ENCODE peak calls at places on chromosomes 4 and X, in four cellular contexts. Y is hepatocyte, U is IMR-90, W is lung. Q is an unnamed sample. For H3K4me1, the result is how much of the 10 kb centered on the place peaks cover.

GRCh38 chr4:21192367-21192766 is 492.1 kb downstream of the PACRGL start:
- DNase-seq in Y (no peak), U (no peak), W (no peak), Q (no peak)

GRCh38 chr4:95898226-95898625 is 58.3 kb downstream of the PDHA2 start:
- DNase-seq in Y (no peak), U (no peak), W (no peak), Q (no peak)

GRCh38 chr4:126603851-126604250 is 1028.9 kb upstream of the INTU start:
- DNase-seq in Y (no peak), U (no peak), W (no peak), Q (no peak)

GRCh38 chr4:170014359-170015008 is 11.7 kb downstream of the MFAP3L start:
- DNase-seq in Y (no peak), U (no peak), W (no peak), Q (no peak)

GRCh38 chr4:150234246-150234645 is 156.0 kb downstream of the DCLK2 start:
- DNase-seq in Y (no peak), U (peak), W (no peak), Q (no peak)

GRCh38 chrX:21839334-21840198 is at the start of gene MBTPS2:
- DNase-seq in Y (peak), U (peak), W (peak), Q (peak)

GRCh38 chr4:168781341-168781740 is 228.7 kb downstream of the CBR4 start:
- DNase-seq in Y (no peak), U (no peak), W (no peak), Q (no peak)

GRCh38 chr4:84673475-84674230 is 90.7 kb downstream of the CDS1 start:
- DNase-seq in Y (no peak), U (peak), W (no peak), Q (no peak)

GRCh38 chr4:8467016-8467415 is 26.4 kb downstream of the TRMT44 start:
- DNase-seq in Y (no peak), U (no peak), W (no peak), Q (no peak)

GRCh38 chr4:88102029-88102428 is 56.4 kb downstream of the ABCG2 start:
- DNase-seq in Y (no peak), U (no peak), W (no peak), Q (no peak)

GRCh38 chr4:72286185-72286584 is 254.4 kb downstream of the NPFFR2 start:
- DNase-seq in Y (peak), U (peak), W (no peak), Q (no peak)

GRCh38 chr4:54852602-54853001 is 194.8 kb downstream of the KIT start:
- DNase-seq in Y (no peak), U (no peak), W (no peak), Q (no peak)

GRCh38 chr4:100146756-100147155 is 43.5 kb downstream of the DDIT4L start:
- DNase-seq in Y (no peak), U (peak), W (no peak), Q (no peak)

GRCh38 chr4:53788011-53788410 is 196.7 kb upstream of the LNX1 start:
- DNase-seq in Y (no peak), U (no peak), W (no peak), Q (no peak)

GRCh38 chrX:78092296-78092695 is 11.8 kb upstream of the PGK1 start:
- DNase-seq in Y (no peak), U (peak), W (no peak), Q (no peak)

GRCh38 chr4:148431401-148431800 is 10.8 kb downstream of the NR3C2 start:
- DNase-seq in Y (peak), U (no peak), W (no peak), Q (no peak)

GRCh38 chrX:149713279-149714050 is 1.6 kb downstream of the MAGEA11 start:
- DNase-seq in Y (no peak), U (no peak), W (no peak), Q (no peak)

GRCh38 chrX:49190783-49191032 is 4.5 kb upstream of the PRICKLE3 start:
- DNase-seq in Y (no peak), U (no peak), W (no peak), Q (no peak)

DNA sequence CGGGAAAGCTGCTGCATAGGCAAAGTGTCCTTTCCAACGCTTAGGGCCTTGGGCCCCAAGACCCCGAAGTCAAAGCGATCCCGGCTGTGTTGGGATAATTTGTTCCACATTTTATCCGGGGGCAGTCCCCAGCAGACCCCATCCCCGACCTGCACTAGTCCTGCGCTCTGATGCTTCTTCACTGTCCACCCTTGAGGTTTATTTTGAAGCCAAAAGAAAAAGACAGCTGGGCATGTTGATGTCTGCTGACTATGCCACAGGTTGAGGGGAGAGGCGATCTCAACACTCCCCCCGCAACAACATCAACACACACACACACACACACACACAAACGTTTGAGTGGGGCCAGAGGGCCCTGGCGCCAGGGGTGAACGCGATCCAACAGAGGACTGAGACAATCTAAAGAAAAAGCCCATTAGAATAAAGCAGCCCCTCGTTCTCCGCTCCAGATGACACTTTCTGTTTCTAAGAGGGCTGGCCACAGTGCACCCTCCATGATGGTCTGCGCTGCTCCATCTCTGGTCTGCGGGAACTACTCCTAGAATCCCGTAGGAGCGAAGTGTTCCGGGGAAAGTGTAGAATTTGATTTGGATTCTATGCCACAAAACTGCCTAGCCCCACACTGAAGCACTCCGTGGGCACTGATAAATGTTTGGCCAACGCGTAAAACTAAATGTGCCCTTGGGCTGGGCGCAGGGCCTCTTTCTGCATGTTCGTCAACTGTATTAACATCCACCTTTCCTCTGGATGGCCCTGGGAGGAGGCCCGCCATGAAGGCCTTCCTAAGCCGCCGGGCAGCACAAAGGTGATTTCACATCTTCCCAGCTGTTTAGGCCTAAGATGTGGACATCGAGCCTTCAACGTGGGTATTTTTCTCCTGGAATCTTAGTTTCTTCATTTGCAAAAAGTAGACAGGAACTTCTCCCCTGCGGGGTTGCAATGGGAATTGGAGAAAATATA is 2.4 kb downstream of the MSX1 start:
- DNase-seq in Y (no peak), U (no peak), W (no peak), Q (no peak)
- H3K4me1 ChIP-seq in Y (under half), U (under half), W (under half), Q (under half)

DNA sequence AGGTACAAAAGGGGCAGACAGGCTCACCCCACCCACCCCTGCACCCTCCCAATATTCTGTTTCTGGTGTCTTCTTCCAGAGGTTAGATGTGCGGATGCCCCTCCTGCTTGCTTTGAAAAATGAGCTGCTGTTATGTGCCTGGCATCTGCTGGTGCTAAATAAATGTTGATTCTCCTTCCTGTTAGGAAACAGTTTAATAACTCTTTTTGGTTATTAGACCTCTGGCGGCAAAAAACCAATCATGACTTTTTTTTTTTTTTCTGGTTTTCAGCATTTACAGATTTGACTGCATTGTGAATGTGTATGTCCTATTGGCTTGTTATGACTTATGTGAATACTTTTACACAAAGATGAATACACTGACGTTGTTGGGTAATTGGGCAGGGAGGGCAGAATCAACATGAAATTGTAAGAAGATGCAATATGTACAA is 13.6 kb upstream of the TMEM156 start:
- DNase-seq in Y (no peak), U (peak), W (no peak), Q (no peak)
- H3K4me1 ChIP-seq in Y (under half), U (under half), W (under half), Q (under half)

GRCh38 chr4:18248611-18249010 is 227.1 kb upstream of the LCORL start:
- DNase-seq in Y (no peak), U (no peak), W (no peak), Q (no peak)

GRCh38 chr4:18247189-18247588 is 225.6 kb upstream of the LCORL start:
- DNase-seq in Y (no peak), U (no peak), W (no peak), Q (no peak)

DNA sequence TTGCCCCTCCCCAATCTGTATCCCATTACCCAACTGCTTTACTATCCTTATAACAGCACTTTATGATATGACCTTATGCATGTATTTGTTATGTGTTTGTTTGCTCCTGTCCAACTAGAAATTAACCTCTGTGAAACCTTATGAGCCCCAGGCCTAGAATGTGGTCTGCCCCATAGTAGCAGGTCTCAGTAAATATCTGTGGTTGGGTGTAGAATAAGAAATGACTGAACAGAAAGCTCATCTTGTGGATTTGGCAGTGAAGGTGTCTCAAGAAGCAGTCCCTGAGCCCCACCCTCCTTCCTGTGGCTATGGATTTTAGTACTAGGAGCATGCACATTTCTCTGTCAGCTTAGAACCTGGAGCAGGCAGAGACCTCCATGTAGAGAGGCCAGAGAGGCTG is 229.0 kb upstream of the LCORL start:
- DNase-seq in Y (no peak), U (no peak), W (no peak), Q (no peak)
- H3K4me1 ChIP-seq in Y (under half), U (under half), W (under half), Q (under half)

GRCh38 chrX:40757058-40757457 is 21.7 kb upstream of the MED14 start:
- DNase-seq in Y (no peak), U (no peak), W (no peak), Q (no peak)

GRCh38 chrX:40755291-40756249 is 20.2 kb upstream of the MED14 start:
- DNase-seq in Y (no peak), U (peak), W (no peak), Q (no peak)

DNA sequence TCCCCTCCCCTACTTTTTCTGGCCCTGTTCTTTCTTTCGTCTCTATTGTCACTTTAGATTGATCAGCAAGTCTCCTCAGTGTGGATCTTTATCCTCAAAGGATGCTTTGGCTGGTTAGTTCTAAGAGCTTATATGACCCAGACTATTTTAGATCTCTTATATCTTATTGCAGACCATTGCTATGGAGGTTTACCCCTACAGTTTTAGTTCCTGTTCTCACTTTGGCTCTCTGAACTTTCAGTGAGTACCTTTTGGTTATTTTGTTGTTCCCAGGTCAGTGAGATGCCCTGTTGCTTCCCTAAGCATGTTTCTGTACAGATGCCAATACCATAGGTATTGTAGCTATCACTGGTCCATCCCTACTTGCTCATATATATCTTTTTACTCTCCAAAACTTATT is 24.0 kb upstream of the MED14 start:
- DNase-seq in Y (no peak), U (no peak), W (no peak), Q (no peak)
- H3K4me1 ChIP-seq in Y (under half), U (under half), W (under half), Q (under half)

GRCh38 chrX:103780701-103781402 is 4.2 kb downstream of the PLP1 start:
- DNase-seq in Y (no peak), U (no peak), W (no peak), Q (no peak)
- H3K4me1 ChIP-seq in Y (under half), U (under half), W (under half), Q (under half)

DNA sequence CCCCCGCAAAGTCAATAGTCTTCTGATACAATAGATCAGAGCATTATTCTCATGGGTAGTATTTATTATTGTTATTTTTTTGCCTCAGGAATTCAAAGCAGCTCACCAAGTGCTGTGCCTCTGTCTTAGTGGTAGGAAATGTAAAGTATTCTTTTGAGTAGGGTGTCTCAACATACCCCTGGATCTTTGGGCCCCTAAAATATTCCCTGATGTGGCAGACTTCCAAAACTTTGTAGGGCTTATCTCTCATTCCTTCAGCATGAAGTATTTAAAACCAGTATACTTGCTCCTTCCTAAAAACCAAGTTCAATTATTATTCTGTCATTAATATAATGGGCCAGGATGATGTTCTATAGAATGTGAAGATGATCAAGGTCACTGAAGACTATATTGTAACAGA is 115.3 kb upstream of the ZNF827 start:
- DNase-seq in Y (no peak), U (peak), W (no peak), Q (no peak)
- H3K4me1 ChIP-seq in Y (under half), U (under half), W (under half), Q (under half)

GRCh38 chr4:40452490-40452813 is 117.3 kb downstream of the CHRNA9 start:
- DNase-seq in Y (no peak), U (no peak), W (no peak), Q (no peak)

GRCh38 chr4:40448875-40449274 is 113.7 kb downstream of the CHRNA9 start:
- DNase-seq in Y (peak), U (no peak), W (no peak), Q (peak)

GRCh38 chr4:40441415-40441814 is 106.3 kb downstream of the CHRNA9 start:
- DNase-seq in Y (no peak), U (no peak), W (no peak), Q (no peak)

GRCh38 chr4:40445671-40446070 is 110.5 kb downstream of the CHRNA9 start:
- DNase-seq in Y (no peak), U (no peak), W (no peak), Q (no peak)

DNA sequence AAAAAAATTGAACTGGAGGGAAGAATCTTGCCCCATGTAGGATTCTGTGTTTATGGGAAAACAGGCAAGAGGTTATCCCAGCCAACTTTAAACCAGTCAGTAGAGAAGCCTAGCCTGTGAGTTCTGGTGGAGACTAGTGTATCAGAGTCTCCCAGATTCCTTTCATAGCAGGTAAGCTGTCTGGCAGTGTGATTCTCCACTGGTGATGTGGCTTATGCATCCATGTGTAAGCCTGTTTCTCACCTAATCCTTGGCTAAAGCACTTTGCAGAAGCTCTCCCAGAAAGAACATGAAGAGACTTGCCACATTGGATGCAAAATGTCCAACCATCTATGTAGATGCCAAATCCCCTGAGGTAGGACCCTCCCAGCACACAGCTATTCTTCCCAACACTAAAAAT is 111.7 kb downstream of the CHRNA9 start:
- DNase-seq in Y (peak), U (peak), W (no peak), Q (no peak)
- H3K4me1 ChIP-seq in Y (under half), U (under half), W (under half), Q (under half)

GRCh38 chr4:128863314-128864075 is 54.0 kb downstream of the JADE1 start:
- DNase-seq in Y (peak), U (peak), W (peak), Q (peak)

GRCh38 chr4:128858875-128859696 is 49.6 kb downstream of the JADE1 start:
- DNase-seq in Y (no peak), U (peak), W (peak), Q (no peak)

GRCh38 chr4:128862608-128863313 is 53.3 kb downstream of the JADE1 start:
- DNase-seq in Y (no peak), U (peak), W (no peak), Q (no peak)

GRCh38 chr4:128861856-128862518 is 52.5 kb downstream of the JADE1 start:
- DNase-seq in Y (no peak), U (no peak), W (no peak), Q (no peak)

GRCh38 chr4:128859887-128860774 is 50.6 kb downstream of the JADE1 start:
- DNase-seq in Y (peak), U (peak), W (no peak), Q (no peak)
- H3K4me1 ChIP-seq in Y (under half), U (under half), W (under half), Q (under half)